ENCODE peak calls at places on chromosomes 4 and X, in six cellular contexts. One of them, this sample, is unnamed.

GRCh38 chrX:13808293-13808692 is 8.6 kb downstream of the GPM6B start:
- DNase-seq in OCI-LY7: no peak
- DNase-seq in right cardiac atrium: no peak
- DNase-seq in SJSA1: no peak
- DNase-seq in colonic mucosa: no peak
- DNase-seq in fibroblast of lung: no peak
- DNase-seq in this sample: no peak

GRCh38 chrX:21798677-21799219 is 40.7 kb upstream of the MBTPS2 start:
- DNase-seq in OCI-LY7: no peak
- DNase-seq in right cardiac atrium: no peak
- DNase-seq in SJSA1: no peak
- DNase-seq in colonic mucosa: no peak
- DNase-seq in fibroblast of lung: peak; percentile 59
- DNase-seq in this sample: no peak

GRCh38 chr4:62232755-62233280 is 1032.7 kb downstream of the ADGRL3 start:
- DNase-seq in OCI-LY7: no peak
- DNase-seq in right cardiac atrium: no peak
- DNase-seq in SJSA1: no peak
- DNase-seq in colonic mucosa: no peak
- DNase-seq in fibroblast of lung: no peak
- DNase-seq in this sample: no peak

GRCh38 chrX:41273638-41274037 is 60.3 kb upstream of the DDX3X start:
- DNase-seq in OCI-LY7: no peak
- DNase-seq in right cardiac atrium: no peak
- DNase-seq in SJSA1: no peak
- DNase-seq in colonic mucosa: no peak
- DNase-seq in fibroblast of lung: no peak
- DNase-seq in this sample: no peak

GRCh38 chrX:13110427-13111324 is 66.3 kb upstream of the FAM9C start:
- DNase-seq in OCI-LY7: no peak
- DNase-seq in right cardiac atrium: peak; percentile 76
- DNase-seq in SJSA1: no peak
- DNase-seq in colonic mucosa: peak; percentile 50
- DNase-seq in fibroblast of lung: peak; percentile 95
- DNase-seq in this sample: peak; percentile 38

GRCh38 chrX:132426695-132427281 is 62.0 kb downstream of the MBNL3 start:
- DNase-seq in OCI-LY7: no peak
- DNase-seq in right cardiac atrium: no peak
- DNase-seq in SJSA1: no peak
- DNase-seq in colonic mucosa: no peak
- DNase-seq in fibroblast of lung: peak; percentile 85
- DNase-seq in this sample: no peak

GRCh38 chr4:37788782-37789181 is 37.7 kb upstream of the PGM2 start:
- DNase-seq in OCI-LY7: no peak
- DNase-seq in right cardiac atrium: no peak
- DNase-seq in SJSA1: no peak
- DNase-seq in colonic mucosa: no peak
- DNase-seq in fibroblast of lung: no peak
- DNase-seq in this sample: no peak

GRCh38 chr4:27728892-27729291 is 868.3 kb downstream of the STIM2 start:
- DNase-seq in OCI-LY7: no peak
- DNase-seq in right cardiac atrium: no peak
- DNase-seq in SJSA1: no peak
- DNase-seq in colonic mucosa: no peak
- DNase-seq in fibroblast of lung: no peak
- DNase-seq in this sample: no peak

GRCh38 chrX:155094468-155095061 is 23.3 kb downstream of the BRCC3 start:
- DNase-seq in OCI-LY7: peak; percentile 46
- DNase-seq in right cardiac atrium: no peak
- DNase-seq in SJSA1: no peak
- DNase-seq in colonic mucosa: no peak
- DNase-seq in fibroblast of lung: peak; percentile 47
- DNase-seq in this sample: no peak

GRCh38 chr4:30103455-30103854 is 616.7 kb upstream of the PCDH7 start:
- DNase-seq in OCI-LY7: no peak
- DNase-seq in right cardiac atrium: no peak
- DNase-seq in SJSA1: no peak
- DNase-seq in colonic mucosa: no peak
- DNase-seq in fibroblast of lung: peak; percentile 11
- DNase-seq in this sample: no peak

GRCh38 chr4:109011241-109012031 is 248.6 kb upstream of the ETNPPL start:
- DNase-seq in OCI-LY7: no peak
- DNase-seq in right cardiac atrium: no peak
- DNase-seq in SJSA1: no peak
- DNase-seq in colonic mucosa: no peak
- DNase-seq in fibroblast of lung: no peak
- DNase-seq in this sample: no peak

GRCh38 chr4:183241771-183242170 is 78.3 kb downstream of the CLDN22 start:
- DNase-seq in OCI-LY7: no peak
- DNase-seq in right cardiac atrium: no peak
- DNase-seq in SJSA1: no peak
- DNase-seq in colonic mucosa: no peak
- DNase-seq in fibroblast of lung: peak; percentile 26
- DNase-seq in this sample: no peak

GRCh38 chrX:148647666-148648065 is 147.2 kb downstream of the AFF2 start:
- DNase-seq in OCI-LY7: peak; percentile 27
- DNase-seq in right cardiac atrium: no peak
- DNase-seq in SJSA1: no peak
- DNase-seq in colonic mucosa: no peak
- DNase-seq in fibroblast of lung: no peak
- DNase-seq in this sample: no peak

GRCh38 chr4:184100297-184100885 is 117.3 kb downstream of the ENPP6 start:
- DNase-seq in OCI-LY7: peak; percentile 51
- DNase-seq in right cardiac atrium: peak; percentile 78
- DNase-seq in SJSA1: no peak
- DNase-seq in colonic mucosa: peak; percentile 60
- DNase-seq in fibroblast of lung: peak; percentile 43
- DNase-seq in this sample: peak; percentile 26

GRCh38 chrX:1884446-1884845 is 269.6 kb downstream of the ASMT start:
- DNase-seq in OCI-LY7: no peak
- DNase-seq in right cardiac atrium: no peak
- DNase-seq in SJSA1: no peak
- DNase-seq in colonic mucosa: no peak
- DNase-seq in fibroblast of lung: no peak
- DNase-seq in this sample: no peak

GRCh38 chr4:92045718-92046117 is 258.0 kb upstream of the GRID2 start:
- DNase-seq in OCI-LY7: no peak
- DNase-seq in right cardiac atrium: no peak
- DNase-seq in SJSA1: no peak
- DNase-seq in colonic mucosa: no peak
- DNase-seq in fibroblast of lung: no peak
- DNase-seq in this sample: no peak

GRCh38 chr4:124321370-124321769 is 391.2 kb downstream of the ANKRD50 start:
- DNase-seq in OCI-LY7: no peak
- DNase-seq in right cardiac atrium: no peak
- DNase-seq in SJSA1: no peak
- DNase-seq in colonic mucosa: no peak
- DNase-seq in fibroblast of lung: peak; percentile 26
- DNase-seq in this sample: no peak

GRCh38 chr4:8192748-8193738 is 6.0 kb upstream of the SH3TC1 start:
- DNase-seq in OCI-LY7: peak; percentile 70
- DNase-seq in right cardiac atrium: peak; percentile 74
- DNase-seq in SJSA1: no peak
- DNase-seq in colonic mucosa: peak; percentile 82
- DNase-seq in fibroblast of lung: peak; percentile 66
- DNase-seq in this sample: no peak

GRCh38 chr4:152773953-152774352 is 5.6 kb downstream of the TIGD4 start:
- DNase-seq in OCI-LY7: no peak
- DNase-seq in right cardiac atrium: no peak
- DNase-seq in SJSA1: no peak
- DNase-seq in colonic mucosa: no peak
- DNase-seq in fibroblast of lung: no peak
- DNase-seq in this sample: no peak

GRCh38 chr4:158793021-158793420 is 24.2 kb downstream of the FNIP2 start:
- DNase-seq in OCI-LY7: no peak
- DNase-seq in right cardiac atrium: no peak
- DNase-seq in SJSA1: no peak
- DNase-seq in colonic mucosa: no peak
- DNase-seq in fibroblast of lung: no peak
- DNase-seq in this sample: no peak

GRCh38 chr4:62342346-62342745 is 1142.2 kb downstream of the ADGRL3 start:
- DNase-seq in OCI-LY7: no peak
- DNase-seq in right cardiac atrium: no peak
- DNase-seq in SJSA1: no peak
- DNase-seq in colonic mucosa: no peak
- DNase-seq in fibroblast of lung: no peak
- DNase-seq in this sample: no peak

GRCh38 chr4:121358473-121358872 is 22.3 kb downstream of the QRFPR start:
- DNase-seq in OCI-LY7: no peak
- DNase-seq in right cardiac atrium: no peak
- DNase-seq in SJSA1: no peak
- DNase-seq in colonic mucosa: no peak
- DNase-seq in fibroblast of lung: peak; percentile 89
- DNase-seq in this sample: no peak

GRCh38 chrX:44352739-44353138 is 9.3 kb upstream of the EFHC2 start:
- DNase-seq in OCI-LY7: no peak
- DNase-seq in right cardiac atrium: no peak
- DNase-seq in SJSA1: no peak
- DNase-seq in colonic mucosa: no peak
- DNase-seq in fibroblast of lung: no peak
- DNase-seq in this sample: no peak

GRCh38 chr4:54014761-54015160 is 49.6 kb downstream of the CHIC2 start:
- DNase-seq in OCI-LY7: peak; percentile 80
- DNase-seq in right cardiac atrium: no peak
- DNase-seq in SJSA1: no peak
- DNase-seq in colonic mucosa: no peak
- DNase-seq in fibroblast of lung: no peak
- DNase-seq in this sample: no peak

GRCh38 chr4:28373601-28374000 is 1513.0 kb downstream of the STIM2 start:
- DNase-seq in OCI-LY7: no peak
- DNase-seq in right cardiac atrium: no peak
- DNase-seq in SJSA1: no peak
- DNase-seq in colonic mucosa: no peak
- DNase-seq in fibroblast of lung: peak; percentile 40
- DNase-seq in this sample: no peak

GRCh38 chrX:112786076-112786475 is 54.6 kb downstream of the AMOT start:
- DNase-seq in OCI-LY7: no peak
- DNase-seq in right cardiac atrium: no peak
- DNase-seq in SJSA1: no peak
- DNase-seq in colonic mucosa: no peak
- DNase-seq in fibroblast of lung: no peak
- DNase-seq in this sample: no peak

GRCh38 chr4:52641853-52642563 is 17.1 kb downstream of the USP46 start:
- DNase-seq in OCI-LY7: no peak
- DNase-seq in right cardiac atrium: no peak
- DNase-seq in SJSA1: no peak
- DNase-seq in colonic mucosa: no peak
- DNase-seq in fibroblast of lung: peak; percentile 39
- DNase-seq in this sample: no peak

GRCh38 chr4:3310301-3311094 is 17.7 kb downstream of the RGS12 start:
- DNase-seq in OCI-LY7: no peak
- DNase-seq in right cardiac atrium: peak; percentile 55
- DNase-seq in SJSA1: no peak
- DNase-seq in colonic mucosa: peak; percentile 20
- DNase-seq in fibroblast of lung: no peak
- DNase-seq in this sample: no peak

GRCh38 chrX:66833426-66833825 is 194.5 kb upstream of the EDA2R start:
- DNase-seq in OCI-LY7: no peak
- DNase-seq in right cardiac atrium: no peak
- DNase-seq in SJSA1: no peak
- DNase-seq in colonic mucosa: no peak
- DNase-seq in fibroblast of lung: no peak
- DNase-seq in this sample: no peak
- H3K9me3 ChIP-seq in OCI-LY7: no peaks in the 10 kb centered on the region
- H3K9me3 ChIP-seq in right cardiac atrium: no peaks in the 10 kb centered on the region
- H3K9me3 ChIP-seq in SJSA1: no peaks in the 10 kb centered on the region
- H3K9me3 ChIP-seq in colonic mucosa: no peaks in the 10 kb centered on the region
- H3K9me3 ChIP-seq in fibroblast of lung: no peaks in the 10 kb centered on the region
- H3K9me3 ChIP-seq in this sample: no peaks in the 10 kb centered on the region

GRCh38 chrX:38893441-38893840 is 92.2 kb downstream of the MID1IP1 start:
- DNase-seq in OCI-LY7: no peak
- DNase-seq in right cardiac atrium: no peak
- DNase-seq in SJSA1: no peak
- DNase-seq in colonic mucosa: no peak
- DNase-seq in fibroblast of lung: no peak
- DNase-seq in this sample: no peak
- H3K4me1 ChIP-seq in OCI-LY7: peaks cover 19% of the 10 kb centered on the region
- H3K4me1 ChIP-seq in right cardiac atrium: no peaks in the 10 kb centered on the region
- H3K4me1 ChIP-seq in SJSA1: no peaks in the 10 kb centered on the region
- H3K4me1 ChIP-seq in colonic mucosa: no peaks in the 10 kb centered on the region
- H3K4me1 ChIP-seq in fibroblast of lung: no peaks in the 10 kb centered on the region
- H3K4me1 ChIP-seq in this sample: no peaks in the 10 kb centered on the region

GRCh38 chr4:188934320-188934975 is 795.2 kb downstream of the TRIML1 start:
- DNase-seq in OCI-LY7: no peak
- DNase-seq in right cardiac atrium: no peak
- DNase-seq in SJSA1: no peak
- DNase-seq in colonic mucosa: no peak
- DNase-seq in fibroblast of lung: peak; percentile 13
- DNase-seq in this sample: no peak

GRCh38 chr4:188930822-188931221 is 791.6 kb downstream of the TRIML1 start:
- DNase-seq in OCI-LY7: peak; percentile 1
- DNase-seq in right cardiac atrium: no peak
- DNase-seq in SJSA1: no peak
- DNase-seq in colonic mucosa: no peak
- DNase-seq in fibroblast of lung: peak; percentile 13
- DNase-seq in this sample: no peak
- H3K9me3 ChIP-seq in OCI-LY7: peaks cover 8% of the 10 kb centered on the region
- H3K9me3 ChIP-seq in right cardiac atrium: no peaks in the 10 kb centered on the region
- H3K9me3 ChIP-seq in SJSA1: peaks cover 12% of the 10 kb centered on the region
- H3K9me3 ChIP-seq in colonic mucosa: no peaks in the 10 kb centered on the region
- H3K9me3 ChIP-seq in fibroblast of lung: no peaks in the 10 kb centered on the region
- H3K9me3 ChIP-seq in this sample: peaks cover 8% of the 10 kb centered on the region

GRCh38 chr4:55395529-55396304 is at the start of gene TMEM165:
- DNase-seq in OCI-LY7: peak; percentile 91
- DNase-seq in right cardiac atrium: peak; percentile 96
- DNase-seq in SJSA1: peak; percentile 88
- DNase-seq in colonic mucosa: peak; percentile 96
- DNase-seq in fibroblast of lung: peak; percentile 85
- DNase-seq in this sample: peak; percentile 93
- H3K4me1 ChIP-seq in OCI-LY7: peaks cover 37% of the 10 kb centered on the region
- H3K4me1 ChIP-seq in right cardiac atrium: peaks cover 3% of the 10 kb centered on the region
- H3K4me1 ChIP-seq in SJSA1: peaks cover 19% of the 10 kb centered on the region
- H3K4me1 ChIP-seq in colonic mucosa: peaks cover 9% of the 10 kb centered on the region
- H3K4me1 ChIP-seq in fibroblast of lung: peaks cover 8% of the 10 kb centered on the region
- H3K4me1 ChIP-seq in this sample: peaks cover 31% of the 10 kb centered on the region

DNA sequence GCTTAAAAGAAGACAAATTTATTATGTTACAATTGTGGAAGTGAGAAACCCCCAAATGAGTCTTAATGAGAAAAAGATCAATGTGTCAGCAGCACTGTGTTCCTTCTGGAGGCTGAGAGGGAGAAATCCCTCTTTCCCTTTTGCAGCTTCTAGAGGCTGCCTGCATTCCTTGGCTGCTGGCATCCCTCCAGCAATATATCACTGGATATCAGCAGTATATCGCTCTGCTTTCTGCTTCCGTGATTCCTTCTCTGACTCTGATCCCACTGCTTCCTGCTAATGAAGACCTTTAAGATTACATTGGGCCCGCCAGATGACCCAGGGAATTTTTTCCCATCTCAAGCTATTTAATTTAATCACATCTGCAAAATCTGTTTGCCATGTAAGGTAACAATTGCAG is 1008.0 kb downstream of the RAPGEF2 start:
- DNase-seq in OCI-LY7: no peak
- DNase-seq in right cardiac atrium: no peak
- DNase-seq in SJSA1: no peak
- DNase-seq in colonic mucosa: no peak
- DNase-seq in fibroblast of lung: no peak
- DNase-seq in this sample: no peak
- H3K9me3 ChIP-seq in OCI-LY7: no peaks in the 10 kb centered on the region
- H3K9me3 ChIP-seq in right cardiac atrium: peaks cover 2% of the 10 kb centered on the region
- H3K9me3 ChIP-seq in SJSA1: no peaks in the 10 kb centered on the region
- H3K9me3 ChIP-seq in colonic mucosa: no peaks in the 10 kb centered on the region
- H3K9me3 ChIP-seq in fibroblast of lung: no peaks in the 10 kb centered on the region
- H3K9me3 ChIP-seq in this sample: peaks cover 12% of the 10 kb centered on the region